ENCODE peak calls at places on chromosomes 6 and 20, in nine cellular contexts. K, O, C, U, L, Y, A, H and I are unnamed samples.

GRCh38 chr6:15431762-15432495 is 186.1 kb downstream of the JARID2 start:
- DNase-seq in K (no peak), O (no peak), C (peak), U (no peak), L (no peak), Y (no peak), A (no peak), H (no peak), I (no peak)

GRCh38 chr6:125480571-125480970 is 178.8 kb upstream of the HDDC2 start:
- DNase-seq in K (no peak), O (no peak), C (peak), U (no peak), L (no peak), Y (no peak), A (no peak), H (no peak), I (no peak)

GRCh38 chr6:158050955-158051354 is 69.3 kb downstream of the SYNJ2 start:
- DNase-seq in K (peak), O (no peak), C (peak), U (no peak), L (no peak), Y (no peak), A (no peak), H (no peak), I (peak)

GRCh38 chr6:111779660-111780059 is 93.6 kb downstream of the FYN start:
- DNase-seq in K (no peak), O (no peak), C (no peak), U (no peak), L (no peak), Y (no peak), A (no peak), H (no peak), I (no peak)

GRCh38 chr6:30154709-30155521 is 6.1 kb downstream of the TRIM10 start:
- DNase-seq in K (no peak), O (no peak), C (peak), U (peak), L (peak), Y (no peak), A (no peak), H (peak), I (peak)

GRCh38 chr20:59004763-59005522 is 2.1 kb downstream of the CTSZ start:
- DNase-seq in K (peak), O (no peak), C (no peak), U (no peak), L (no peak), Y (peak), A (no peak), H (no peak), I (no peak)

GRCh38 chr20:29878777-29879442 is 1378.6 kb upstream of the DEFB115 start:
- DNase-seq in K (no peak), O (no peak), C (no peak), U (no peak), L (no peak), Y (no peak), A (no peak), H (no peak), I (no peak)

GRCh38 chr6:7615611-7616383 is 25.8 kb downstream of the SNRNP48 start:
- DNase-seq in K (no peak), O (peak), C (peak), U (no peak), L (peak), Y (no peak), A (no peak), H (no peak), I (peak)

GRCh38 chr6:82589509-82590206 is 226.0 kb downstream of the TPBG start:
- DNase-seq in K (no peak), O (peak), C (peak), U (peak), L (peak), Y (no peak), A (no peak), H (no peak), I (peak)

GRCh38 chr20:58717278-58718091 is 24.9 kb downstream of the NPEPL1 start:
- DNase-seq in K (no peak), O (no peak), C (no peak), U (no peak), L (no peak), Y (no peak), A (no peak), H (peak), I (peak)

GRCh38 chr6:44534291-44534690 is 146.8 kb downstream of the CDC5L start:
- DNase-seq in K (no peak), O (no peak), C (no peak), U (no peak), L (no peak), Y (no peak), A (no peak), H (no peak), I (no peak)

GRCh38 chr6:116971959-116972358 is 94.9 kb downstream of the RFX6 start:
- DNase-seq in K (no peak), O (peak), C (peak), U (no peak), L (peak), Y (no peak), A (no peak), H (no peak), I (no peak)

GRCh38 chr6:113809818-113810217 is 47.3 kb upstream of the MARCKS start:
- DNase-seq in K (no peak), O (no peak), C (no peak), U (no peak), L (no peak), Y (no peak), A (no peak), H (no peak), I (no peak)

GRCh38 chr6:43213431-43213830 is 15.8 kb downstream of the DNPH1 start:
- DNase-seq in K (no peak), O (no peak), C (no peak), U (no peak), L (no peak), Y (no peak), A (no peak), H (no peak), I (no peak)

GRCh38 chr6:52540286-52540902 is 36.5 kb downstream of the TRAM2 start:
- DNase-seq in K (no peak), O (no peak), C (no peak), U (no peak), L (no peak), Y (no peak), A (no peak), H (no peak), I (no peak)

GRCh38 chr20:59148713-59149493 is 14.7 kb upstream of the ZNF831 start:
- DNase-seq in K (no peak), O (no peak), C (no peak), U (no peak), L (no peak), Y (no peak), A (no peak), H (no peak), I (no peak)

GRCh38 chr6:5260111-5260620 is 584 bp downstream of the LYRM4 start:
- DNase-seq in K (peak), O (peak), C (peak), U (no peak), L (peak), Y (peak), A (peak), H (peak), I (peak)

GRCh38 chr6:137043710-137044365 is 927 bp downstream of the IL20RA start:
- DNase-seq in K (peak), O (peak), C (peak), U (no peak), L (peak), Y (no peak), A (no peak), H (no peak), I (peak)

GRCh38 chr6:87588756-87589407 is 905 bp downstream of the RARS2 start:
- DNase-seq in K (no peak), O (no peak), C (peak), U (no peak), L (peak), Y (no peak), A (no peak), H (no peak), I (no peak)

GRCh38 chr6:113680351-113680750 is 176.8 kb upstream of the MARCKS start:
- DNase-seq in K (no peak), O (no peak), C (no peak), U (no peak), L (no peak), Y (no peak), A (no peak), H (no peak), I (no peak)

GRCh38 chr20:34249291-34249690 is 8.1 kb downstream of the ASIP start:
- DNase-seq in K (no peak), O (no peak), C (peak), U (peak), L (peak), Y (no peak), A (no peak), H (no peak), I (no peak)

GRCh38 chr6:45630801-45631200 is 253.1 kb upstream of the SUPT3H start:
- DNase-seq in K (no peak), O (no peak), C (no peak), U (no peak), L (peak), Y (no peak), A (no peak), H (no peak), I (no peak)

GRCh38 chr6:152404936-152405595 is 232.1 kb downstream of the SYNE1 start:
- DNase-seq in K (no peak), O (no peak), C (no peak), U (no peak), L (no peak), Y (no peak), A (no peak), H (no peak), I (no peak)

GRCh38 chr20:37333848-37334318 is 12.1 kb upstream of the SRC start:
- DNase-seq in K (no peak), O (no peak), C (no peak), U (no peak), L (no peak), Y (no peak), A (no peak), H (no peak), I (no peak)

GRCh38 chr6:155832596-155832995 is 377.0 kb upstream of the NOX3 start:
- DNase-seq in K (no peak), O (no peak), C (peak), U (no peak), L (peak), Y (no peak), A (no peak), H (no peak), I (no peak)

GRCh38 chr6:90406142-90406794 is 109.6 kb upstream of the BACH2 start:
- DNase-seq in K (no peak), O (no peak), C (peak), U (peak), L (peak), Y (no peak), A (no peak), H (no peak), I (peak)

GRCh38 chr6:156017838-156018237 is 562.2 kb upstream of the NOX3 start:
- DNase-seq in K (no peak), O (no peak), C (peak), U (no peak), L (no peak), Y (no peak), A (no peak), H (no peak), I (no peak)

GRCh38 chr6:52976591-52977035 is 18.5 kb downstream of the GSTA4 start:
- DNase-seq in K (no peak), O (no peak), C (no peak), U (no peak), L (no peak), Y (no peak), A (no peak), H (no peak), I (no peak)

GRCh38 chr6:106527979-106528378 is 101.3 kb downstream of the RTN4IP1 start:
- DNase-seq in K (no peak), O (no peak), C (peak), U (peak), L (peak), Y (no peak), A (no peak), H (no peak), I (peak)

GRCh38 chr20:45407067-45407745 is 883 bp upstream of the DBNDD2 start:
- DNase-seq in K (peak), O (peak), C (peak), U (no peak), L (peak), Y (no peak), A (no peak), H (no peak), I (peak)

GRCh38 chr6:16371401-16371800 is 133.0 kb downstream of the GMPR start:
- DNase-seq in K (no peak), O (no peak), C (no peak), U (no peak), L (no peak), Y (no peak), A (no peak), H (no peak), I (no peak)

GRCh38 chr20:50191065-50191565 is 485 bp downstream of the CEBPB start:
- DNase-seq in K (peak), O (no peak), C (no peak), U (no peak), L (no peak), Y (peak), A (peak), H (peak), I (peak)

GRCh38 chr20:38298768-38299288 is 5.1 kb upstream of the BPI start:
- DNase-seq in K (peak), O (no peak), C (no peak), U (peak), L (peak), Y (no peak), A (no peak), H (no peak), I (no peak)

GRCh38 chr6:155120034-155120433 is 124.9 kb downstream of the TIAM2 start:
- DNase-seq in K (no peak), O (peak), C (no peak), U (peak), L (no peak), Y (no peak), A (no peak), H (no peak), I (no peak)

GRCh38 chr6:135686784-135687301 is 164.7 kb upstream of the PDE7B start:
- DNase-seq in K (no peak), O (no peak), C (peak), U (peak), L (peak), Y (no peak), A (no peak), H (no peak), I (no peak)

GRCh38 chr6:10256113-10256690 is 158.7 kb downstream of the TFAP2A start:
- DNase-seq in K (no peak), O (peak), C (no peak), U (no peak), L (no peak), Y (no peak), A (no peak), H (no peak), I (peak)

GRCh38 chr6:26344658-26345057 is 20.3 kb upstream of the BTN3A2 start:
- DNase-seq in K (no peak), O (no peak), C (no peak), U (no peak), L (no peak), Y (no peak), A (no peak), H (no peak), I (no peak)

GRCh38 chr6:28218312-28219248 is 6.5 kb upstream of the ZSCAN9 start:
- DNase-seq in K (peak), O (peak), C (peak), U (peak), L (peak), Y (no peak), A (no peak), H (no peak), I (peak)